ENCODE peak calls at places on chromosomes 16 and 17, in five cellular contexts. One of them, this sample, is unnamed.

GRCh38 chr17:16040710-16041251 is 41.2 kb downstream of the TTC19 start:
- DNase-seq in HCT116: no peak
- DNase-seq in hepatocyte: peak
- DNase-seq in neural progenitor cell: no peak
- DNase-seq in GM23338: no peak
- DNase-seq in this sample: no peak

GRCh38 chr16:17853958-17854357 is 383.2 kb upstream of the XYLT1 start:
- DNase-seq in HCT116: no peak
- DNase-seq in GM23338: no peak
- DNase-seq in hepatocyte: no peak
- DNase-seq in neural progenitor cell: no peak
- DNase-seq in this sample: no peak

GRCh38 chr16:7509919-7510705 is 177.5 kb downstream of the RBFOX1 start:
- DNase-seq in neural progenitor cell: no peak
- DNase-seq in HCT116: no peak
- DNase-seq in GM23338: peak
- DNase-seq in hepatocyte: no peak
- DNase-seq in this sample: no peak

GRCh38 chr17:15782809-15783208 is 50.7 kb downstream of the TBC1D26 start:
- DNase-seq in hepatocyte: no peak
- DNase-seq in neural progenitor cell: no peak
- DNase-seq in HCT116: no peak
- DNase-seq in GM23338: peak
- DNase-seq in this sample: no peak

GRCh38 chr17:28747046-28747691 is 3.4 kb downstream of the TRAF4 start:
- DNase-seq in hepatocyte: peak
- DNase-seq in GM23338: peak
- DNase-seq in neural progenitor cell: no peak
- DNase-seq in HCT116: no peak
- DNase-seq in this sample: no peak

GRCh38 chr17:28959471-28959871 is 8.2 kb upstream of the PHF12 start:
- DNase-seq in GM23338: no peak
- DNase-seq in hepatocyte: no peak
- DNase-seq in HCT116: no peak
- DNase-seq in neural progenitor cell: no peak
- DNase-seq in this sample: no peak

GRCh38 chr17:45227101-45227591 is 5.5 kb downstream of the FMNL1 start:
- DNase-seq in neural progenitor cell: no peak
- DNase-seq in hepatocyte: peak
- DNase-seq in HCT116: no peak
- DNase-seq in GM23338: no peak
- DNase-seq in this sample: peak

GRCh38 chr17:6327007-6327406 is 107.9 kb downstream of the AIPL1 start:
- DNase-seq in HCT116: no peak
- DNase-seq in hepatocyte: no peak
- DNase-seq in neural progenitor cell: peak
- DNase-seq in GM23338: peak
- DNase-seq in this sample: peak

GRCh38 chr17:62653002-62653830 is 25.7 kb downstream of the MRC2 start:
- DNase-seq in GM23338: peak
- DNase-seq in neural progenitor cell: peak
- DNase-seq in hepatocyte: peak
- DNase-seq in HCT116: no peak
- DNase-seq in this sample: no peak

GRCh38 chr17:7922499-7923289 is 6.6 kb upstream of the RNF227 start:
- DNase-seq in HCT116: no peak
- DNase-seq in GM23338: peak
- DNase-seq in neural progenitor cell: peak
- DNase-seq in hepatocyte: peak
- DNase-seq in this sample: no peak

GRCh38 chr17:47218896-47219430 is 9.8 kb downstream of the MYL4 start:
- DNase-seq in GM23338: no peak
- DNase-seq in neural progenitor cell: no peak
- DNase-seq in hepatocyte: no peak
- DNase-seq in HCT116: no peak
- DNase-seq in this sample: peak

GRCh38 chr16:27928542-27928941 is 135.0 kb downstream of the GSG1L start:
- DNase-seq in HCT116: no peak
- DNase-seq in hepatocyte: no peak
- DNase-seq in GM23338: peak
- DNase-seq in neural progenitor cell: no peak
- DNase-seq in this sample: no peak

GRCh38 chr17:13212861-13213260 is 195.0 kb upstream of the ELAC2 start:
- DNase-seq in hepatocyte: no peak
- DNase-seq in neural progenitor cell: no peak
- DNase-seq in HCT116: no peak
- DNase-seq in GM23338: no peak
- DNase-seq in this sample: no peak

GRCh38 chr16:56408379-56409098 is 16.8 kb downstream of the AMFR start:
- DNase-seq in hepatocyte: peak
- DNase-seq in HCT116: no peak
- DNase-seq in neural progenitor cell: no peak
- DNase-seq in GM23338: no peak
- DNase-seq in this sample: no peak

GRCh38 chr16:19907161-19907992 is 22.7 kb upstream of the GPRC5B start:
- DNase-seq in GM23338: peak
- DNase-seq in neural progenitor cell: peak
- DNase-seq in HCT116: peak
- DNase-seq in hepatocyte: peak
- DNase-seq in this sample: peak

GRCh38 chr17:55303701-55304145 is 39.0 kb downstream of the HLF start:
- DNase-seq in hepatocyte: no peak
- DNase-seq in GM23338: no peak
- DNase-seq in HCT116: no peak
- DNase-seq in neural progenitor cell: no peak
- DNase-seq in this sample: no peak

GRCh38 chr17:66025551-66025950 is 166.4 kb downstream of the CEP112 start:
- DNase-seq in hepatocyte: no peak
- DNase-seq in neural progenitor cell: no peak
- DNase-seq in HCT116: no peak
- DNase-seq in GM23338: no peak
- DNase-seq in this sample: no peak

GRCh38 chr17:35747540-35748017 is 5.5 kb downstream of the GAS2L2 start:
- DNase-seq in GM23338: peak
- DNase-seq in neural progenitor cell: peak
- DNase-seq in HCT116: peak
- DNase-seq in hepatocyte: peak
- DNase-seq in this sample: peak

GRCh38 chr16:87701505-87701921 is 64.3 kb downstream of the KLHDC4 start:
- DNase-seq in HCT116: no peak
- DNase-seq in GM23338: no peak
- DNase-seq in neural progenitor cell: no peak
- DNase-seq in hepatocyte: no peak
- DNase-seq in this sample: peak

GRCh38 chr17:78817123-78817522 is 23.5 kb downstream of the USP36 start:
- DNase-seq in hepatocyte: no peak
- DNase-seq in HCT116: no peak
- DNase-seq in GM23338: no peak
- DNase-seq in neural progenitor cell: no peak
- DNase-seq in this sample: no peak

GRCh38 chr16:10490141-10490540 is 90.3 kb downstream of the EMP2 start:
- DNase-seq in neural progenitor cell: no peak
- DNase-seq in GM23338: no peak
- DNase-seq in HCT116: no peak
- DNase-seq in hepatocyte: no peak
- DNase-seq in this sample: no peak

GRCh38 chr17:10062757-10063385 is 135.5 kb downstream of the GAS7 start:
- DNase-seq in neural progenitor cell: no peak
- DNase-seq in hepatocyte: no peak
- DNase-seq in HCT116: no peak
- DNase-seq in GM23338: no peak
- DNase-seq in this sample: no peak

GRCh38 chr16:82111944-82112343 is 58.1 kb downstream of the MPHOSPH6 start:
- DNase-seq in neural progenitor cell: no peak
- DNase-seq in HCT116: no peak
- DNase-seq in hepatocyte: peak
- DNase-seq in GM23338: no peak
- DNase-seq in this sample: no peak
- H2AFZ ChIP-seq in neural progenitor cell: no peak
- H2AFZ ChIP-seq in HCT116: no peak
- H2AFZ ChIP-seq in hepatocyte: no peak
- H2AFZ ChIP-seq in GM23338: no peak
- H2AFZ ChIP-seq in this sample: no peak

GRCh38 chr16:85835956-85836705 is 36.6 kb downstream of the COX4I1 start:
- DNase-seq in HCT116: no peak
- DNase-seq in GM23338: no peak
- DNase-seq in hepatocyte: no peak
- DNase-seq in neural progenitor cell: no peak
- DNase-seq in this sample: no peak

GRCh38 chr16:85838876-85839585 is 39.5 kb downstream of the COX4I1 start:
- DNase-seq in HCT116: no peak
- DNase-seq in hepatocyte: no peak
- DNase-seq in GM23338: no peak
- DNase-seq in neural progenitor cell: no peak
- DNase-seq in this sample: no peak

GRCh38 chr16:85838381-85838780 is 38.9 kb downstream of the COX4I1 start:
- DNase-seq in neural progenitor cell: no peak
- DNase-seq in GM23338: no peak
- DNase-seq in hepatocyte: no peak
- DNase-seq in HCT116: no peak
- DNase-seq in this sample: no peak

GRCh38 chr16:85835227-85835751 is 35.8 kb downstream of the COX4I1 start:
- DNase-seq in HCT116: no peak
- DNase-seq in neural progenitor cell: no peak
- DNase-seq in hepatocyte: no peak
- DNase-seq in GM23338: no peak
- DNase-seq in this sample: no peak

GRCh38 chr16:85836706-85837582 is 37.4 kb downstream of the COX4I1 start:
- DNase-seq in neural progenitor cell: no peak
- DNase-seq in GM23338: no peak
- DNase-seq in hepatocyte: no peak
- DNase-seq in HCT116: no peak
- DNase-seq in this sample: no peak
- H3K4me2 ChIP-seq in neural progenitor cell: no peak
- H3K4me2 ChIP-seq in GM23338: no peak
- H3K4me2 ChIP-seq in hepatocyte: no peak
- H3K4me2 ChIP-seq in HCT116: no peak
- H3K4me2 ChIP-seq in this sample: no peak

GRCh38 chr16:70579648-70580630 is 56.3 kb downstream of the SF3B3 start:
- DNase-seq in GM23338: no peak
- DNase-seq in hepatocyte: no peak
- DNase-seq in neural progenitor cell: no peak
- DNase-seq in HCT116: no peak
- DNase-seq in this sample: no peak
- TF ChIP-seq EZH2phosphoT487 in GM23338: no peak
- TF ChIP-seq EZH2phosphoT487 in hepatocyte: no peak
- TF ChIP-seq EZH2phosphoT487 in neural progenitor cell: no peak
- TF ChIP-seq EZH2phosphoT487 in HCT116: no peak
- TF ChIP-seq EZH2phosphoT487 in this sample: no peak

DNA sequence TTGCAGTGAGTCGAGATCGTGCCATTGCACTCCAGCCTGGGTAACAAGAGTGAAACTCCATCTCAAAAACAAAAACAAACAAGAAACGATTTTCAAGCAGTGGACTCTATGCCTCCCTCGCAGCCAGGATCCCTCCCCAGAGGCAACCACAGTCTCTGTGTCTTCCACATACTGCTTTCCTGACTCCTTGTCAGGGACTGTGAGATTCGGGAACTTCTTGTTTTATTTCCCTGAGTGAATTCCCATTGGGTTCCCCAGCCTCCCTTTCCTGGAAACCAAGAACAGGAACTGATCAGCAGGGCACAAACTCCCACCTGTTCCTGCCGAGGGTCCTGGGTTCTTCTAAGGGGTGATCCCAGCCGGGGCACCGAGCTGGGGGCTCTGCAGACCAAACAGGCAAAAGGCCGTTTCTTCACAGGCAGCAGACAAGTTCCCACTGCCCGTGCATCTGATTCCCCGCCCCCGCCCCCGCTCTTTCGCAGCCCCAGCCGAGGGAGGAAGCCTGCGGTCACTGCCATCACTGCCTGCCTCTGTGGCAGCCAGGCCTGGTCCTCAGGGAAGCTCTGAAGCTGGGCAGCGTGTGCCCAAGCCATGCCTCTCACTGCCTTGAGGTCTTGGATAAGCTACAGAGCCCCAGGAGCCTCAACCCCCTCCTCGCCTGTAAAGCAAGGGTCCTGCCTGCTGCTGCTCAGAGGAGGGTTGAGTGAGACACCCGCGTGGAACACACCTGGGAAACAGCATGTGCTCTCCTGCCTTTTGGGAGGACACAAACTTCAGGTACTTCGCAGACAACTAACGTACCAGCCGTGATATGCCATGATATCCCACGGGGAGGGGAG is 5.5 kb upstream of the PIEZO1 start:
- DNase-seq in HCT116: no peak
- DNase-seq in GM23338: peak
- DNase-seq in hepatocyte: no peak
- DNase-seq in neural progenitor cell: no peak
- DNase-seq in this sample: peak
- H2AFZ ChIP-seq in HCT116: no peak
- H2AFZ ChIP-seq in GM23338: peak
- H2AFZ ChIP-seq in hepatocyte: no peak
- H2AFZ ChIP-seq in neural progenitor cell: peak
- H2AFZ ChIP-seq in this sample: peak

GRCh38 chr17:37019117-37019744 is 70.5 kb downstream of the AATF start:
- DNase-seq in neural progenitor cell: peak
- DNase-seq in hepatocyte: no peak
- DNase-seq in GM23338: no peak
- DNase-seq in HCT116: no peak
- DNase-seq in this sample: no peak
- H3K4me2 ChIP-seq in neural progenitor cell: peak
- H3K4me2 ChIP-seq in hepatocyte: no peak
- H3K4me2 ChIP-seq in GM23338: no peak
- H3K4me2 ChIP-seq in HCT116: no peak
- H3K4me2 ChIP-seq in this sample: no peak

DNA sequence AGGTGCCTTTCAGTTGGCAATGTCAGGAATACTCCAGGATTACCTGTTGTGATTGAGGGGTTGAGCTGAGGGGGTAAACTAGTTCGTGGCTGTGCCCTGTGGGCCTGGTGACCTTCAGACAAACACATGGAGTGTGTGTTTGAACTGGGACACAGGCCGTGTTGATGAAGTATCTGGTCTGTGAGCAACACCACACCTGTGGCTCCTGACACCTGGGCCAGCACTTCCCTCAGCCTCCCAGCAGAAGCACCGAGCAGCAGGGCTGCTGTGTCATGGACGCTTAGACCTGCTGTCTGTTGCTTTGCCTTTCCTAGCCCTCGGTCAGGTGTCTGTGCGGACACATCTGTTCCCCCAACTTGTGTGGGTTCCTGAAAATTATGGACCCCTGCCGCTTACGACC is 82.9 kb downstream of the KSR1 start:
- DNase-seq in HCT116: no peak
- DNase-seq in hepatocyte: no peak
- DNase-seq in neural progenitor cell: no peak
- DNase-seq in GM23338: no peak
- DNase-seq in this sample: no peak
- TF ChIP-seq EZH2phosphoT487 in HCT116: no peak
- TF ChIP-seq EZH2phosphoT487 in hepatocyte: no peak
- TF ChIP-seq EZH2phosphoT487 in neural progenitor cell: no peak
- TF ChIP-seq EZH2phosphoT487 in GM23338: no peak
- TF ChIP-seq EZH2phosphoT487 in this sample: no peak